ENCODE peak calls at places on chromosomes 3 and 15, in eight cellular contexts. One of them, this sample, is unnamed.
A peak's percentile ranks its signal among the peaks of the same experiment; 100 is the strongest.

GRCh38 chr3:57402675-57403074 is 110.2 kb upstream of the ASB14 start:
- DNase-seq in heart left ventricle: no peak
- DNase-seq in tibial nerve: no peak
- DNase-seq in uterus: no peak
- DNase-seq in body of pancreas: no peak
- DNase-seq in esophagus muscularis mucosa: no peak
- DNase-seq in HepG2: no peak
- DNase-seq in ovary: no peak
- DNase-seq in this sample: no peak

GRCh38 chr3:173199568-173199967 is 58.5 kb upstream of the SPATA16 start:
- DNase-seq in heart left ventricle: no peak
- DNase-seq in tibial nerve: no peak
- DNase-seq in uterus: no peak
- DNase-seq in body of pancreas: no peak
- DNase-seq in esophagus muscularis mucosa: no peak
- DNase-seq in HepG2: no peak
- DNase-seq in ovary: no peak
- DNase-seq in this sample: no peak

GRCh38 chr3:62587579-62588031 is 214.3 kb upstream of the FEZF2 start:
- DNase-seq in heart left ventricle: no peak
- DNase-seq in tibial nerve: no peak
- DNase-seq in uterus: no peak
- DNase-seq in body of pancreas: no peak
- DNase-seq in esophagus muscularis mucosa: peak; percentile 66
- DNase-seq in HepG2: no peak
- DNase-seq in ovary: no peak
- DNase-seq in this sample: no peak

GRCh38 chr15:50415752-50416404 is 8.3 kb upstream of the USP8 start:
- DNase-seq in heart left ventricle: no peak
- DNase-seq in tibial nerve: no peak
- DNase-seq in uterus: no peak
- DNase-seq in body of pancreas: no peak
- DNase-seq in esophagus muscularis mucosa: no peak
- DNase-seq in HepG2: peak; percentile 43
- DNase-seq in ovary: no peak
- DNase-seq in this sample: no peak

GRCh38 chr15:94230886-94231727 is at the start of gene MCTP2:
- DNase-seq in heart left ventricle: peak; percentile 65
- DNase-seq in tibial nerve: peak; percentile 30
- DNase-seq in uterus: peak; percentile 65
- DNase-seq in body of pancreas: peak; percentile 91
- DNase-seq in esophagus muscularis mucosa: no peak
- DNase-seq in HepG2: peak; percentile 62
- DNase-seq in ovary: peak; percentile 40
- DNase-seq in this sample: peak; percentile 78

GRCh38 chr3:105686324-105686897 is 182.4 kb downstream of the CBLB start:
- DNase-seq in heart left ventricle: no peak
- DNase-seq in tibial nerve: no peak
- DNase-seq in uterus: no peak
- DNase-seq in body of pancreas: no peak
- DNase-seq in esophagus muscularis mucosa: no peak
- DNase-seq in HepG2: no peak
- DNase-seq in ovary: no peak
- DNase-seq in this sample: no peak

GRCh38 chr3:187963003-187963676 is 190.8 kb upstream of the LPP start:
- DNase-seq in heart left ventricle: no peak
- DNase-seq in tibial nerve: no peak
- DNase-seq in uterus: no peak
- DNase-seq in body of pancreas: no peak
- DNase-seq in esophagus muscularis mucosa: no peak
- DNase-seq in HepG2: no peak
- DNase-seq in ovary: no peak
- DNase-seq in this sample: no peak

GRCh38 chr3:15933439-15934144 is 135.8 kb upstream of the ANKRD28 start:
- DNase-seq in heart left ventricle: no peak
- DNase-seq in tibial nerve: no peak
- DNase-seq in uterus: no peak
- DNase-seq in body of pancreas: no peak
- DNase-seq in esophagus muscularis mucosa: no peak
- DNase-seq in HepG2: no peak
- DNase-seq in ovary: no peak
- DNase-seq in this sample: no peak

GRCh38 chr3:4823385-4823784 is 155.9 kb upstream of the BHLHE40 start:
- DNase-seq in heart left ventricle: no peak
- DNase-seq in tibial nerve: no peak
- DNase-seq in uterus: no peak
- DNase-seq in body of pancreas: no peak
- DNase-seq in esophagus muscularis mucosa: no peak
- DNase-seq in HepG2: no peak
- DNase-seq in ovary: no peak
- DNase-seq in this sample: no peak

GRCh38 chr3:4824948-4825325 is 154.3 kb upstream of the BHLHE40 start:
- DNase-seq in heart left ventricle: no peak
- DNase-seq in tibial nerve: no peak
- DNase-seq in uterus: no peak
- DNase-seq in body of pancreas: no peak
- DNase-seq in esophagus muscularis mucosa: no peak
- DNase-seq in HepG2: peak; percentile 3
- DNase-seq in ovary: no peak
- DNase-seq in this sample: no peak

GRCh38 chr3:4822568-4822967 is 156.7 kb upstream of the BHLHE40 start:
- DNase-seq in heart left ventricle: no peak
- DNase-seq in tibial nerve: no peak
- DNase-seq in uterus: no peak
- DNase-seq in body of pancreas: no peak
- DNase-seq in esophagus muscularis mucosa: no peak
- DNase-seq in HepG2: no peak
- DNase-seq in ovary: no peak
- DNase-seq in this sample: no peak

GRCh38 chr3:4825572-4826236 is 153.5 kb upstream of the BHLHE40 start:
- DNase-seq in heart left ventricle: peak; percentile 67
- DNase-seq in tibial nerve: no peak
- DNase-seq in uterus: no peak
- DNase-seq in body of pancreas: peak; percentile 37
- DNase-seq in esophagus muscularis mucosa: no peak
- DNase-seq in HepG2: peak; percentile 17
- DNase-seq in ovary: no peak
- DNase-seq in this sample: no peak

DNA sequence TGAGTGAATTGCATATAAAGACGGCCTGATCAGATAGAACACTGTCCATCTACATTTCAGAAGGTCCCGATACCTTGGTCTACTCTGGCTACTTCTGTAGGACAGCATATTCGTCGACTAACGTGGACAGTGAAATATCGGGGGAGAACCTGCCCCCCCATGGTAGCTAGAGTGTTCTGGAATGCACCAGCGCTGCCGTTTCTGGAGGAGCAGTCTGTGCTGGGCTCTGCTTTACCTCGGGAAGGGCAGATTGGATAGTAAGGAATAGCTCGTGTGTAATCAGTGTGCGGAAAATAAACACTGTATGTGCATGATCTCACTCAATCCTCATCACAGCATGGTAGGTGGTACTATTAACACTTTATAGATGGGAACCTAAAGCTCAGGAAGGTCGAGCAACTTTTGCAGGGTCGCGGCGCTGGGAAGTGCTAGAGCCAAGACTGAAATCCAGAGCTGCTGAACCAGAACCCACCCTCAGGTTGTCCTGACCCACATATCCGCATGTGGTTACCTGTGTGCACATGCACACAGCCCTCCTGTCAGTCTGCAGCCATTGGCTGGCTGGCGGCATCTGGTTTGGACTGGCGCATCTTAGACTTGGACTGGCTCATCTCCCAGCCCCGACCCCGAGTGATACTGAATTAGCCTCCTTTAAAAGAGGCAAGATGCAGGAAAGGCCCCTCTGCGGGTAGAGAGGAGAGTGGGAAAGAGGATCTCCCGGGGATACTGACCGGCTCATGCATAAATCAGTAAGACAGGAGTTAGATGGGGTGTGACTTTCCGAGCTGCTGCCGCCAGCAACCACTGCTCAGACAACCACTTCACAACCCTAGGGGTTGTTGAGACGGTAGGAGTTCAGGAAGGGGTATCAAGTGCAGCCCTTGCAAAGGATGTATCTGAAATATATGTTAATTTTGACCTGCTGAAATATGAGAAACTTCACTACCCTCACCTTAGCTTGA is 155.0 kb upstream of the BHLHE40 start:
- DNase-seq in heart left ventricle: no peak
- DNase-seq in tibial nerve: no peak
- DNase-seq in uterus: no peak
- DNase-seq in body of pancreas: no peak
- DNase-seq in esophagus muscularis mucosa: no peak
- DNase-seq in HepG2: no peak
- DNase-seq in ovary: no peak
- DNase-seq in this sample: no peak
- H3K36me3 ChIP-seq in heart left ventricle: peaks cover 20% of the 10 kb centered on the region
- H3K36me3 ChIP-seq in tibial nerve: no peaks in the 10 kb centered on the region
- H3K36me3 ChIP-seq in uterus: no peaks in the 10 kb centered on the region
- H3K36me3 ChIP-seq in body of pancreas: no peaks in the 10 kb centered on the region
- H3K36me3 ChIP-seq in esophagus muscularis mucosa: peaks cover 19% of the 10 kb centered on the region
- H3K36me3 ChIP-seq in HepG2: peaks cover 7% of the 10 kb centered on the region
- H3K36me3 ChIP-seq in ovary: no peaks in the 10 kb centered on the region
- H3K36me3 ChIP-seq in this sample: no peaks in the 10 kb centered on the region

DNA sequence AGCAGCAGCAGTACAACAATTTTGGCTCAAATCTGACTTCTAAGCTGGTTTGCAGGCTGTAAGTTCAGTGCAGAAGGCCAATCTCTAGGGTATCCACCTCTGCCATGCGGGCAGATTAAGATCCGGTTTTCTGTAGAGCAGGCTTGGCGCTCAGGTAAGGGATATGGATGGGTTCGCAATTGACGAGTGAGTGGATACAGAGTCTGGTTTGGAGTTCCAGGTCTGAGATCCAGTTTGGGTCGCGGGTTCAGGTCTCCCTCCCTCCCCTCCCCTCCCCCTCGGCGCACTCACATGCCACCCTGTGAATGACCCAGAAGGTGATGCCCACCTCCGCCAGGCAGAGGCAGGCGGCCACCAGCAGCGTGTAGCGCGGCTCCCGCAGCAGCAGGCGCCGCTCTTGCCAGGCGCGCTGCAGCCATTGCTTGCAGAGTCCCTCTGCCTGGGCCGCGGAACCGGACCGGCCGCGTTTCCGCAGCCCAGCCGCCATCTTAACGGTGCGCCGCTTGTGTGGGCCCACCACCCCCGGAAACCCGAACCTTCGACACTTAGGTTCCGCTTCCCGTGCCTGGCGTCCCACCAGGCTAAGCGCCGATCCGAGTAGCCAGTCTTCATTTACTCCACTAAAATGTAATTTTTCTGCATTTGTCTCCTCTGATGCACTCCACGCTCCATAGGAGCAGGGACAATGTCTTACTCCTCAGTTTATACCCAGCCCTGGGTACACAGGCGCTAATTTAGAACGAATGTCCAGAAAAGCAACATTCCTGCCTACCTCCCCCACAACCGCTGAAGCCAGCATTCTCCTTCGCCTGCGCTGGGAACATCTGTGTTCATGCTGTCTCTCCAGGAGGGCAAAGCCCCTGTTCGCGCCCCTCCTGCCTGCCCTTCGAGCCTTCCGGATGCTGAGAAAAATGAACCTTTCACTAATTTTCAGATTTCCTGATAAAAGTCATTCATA is at the start of gene ALG3:
- DNase-seq in heart left ventricle: peak; percentile 88
- DNase-seq in tibial nerve: peak; percentile 63
- DNase-seq in uterus: peak; percentile 86
- DNase-seq in body of pancreas: peak; percentile 90
- DNase-seq in esophagus muscularis mucosa: no peak
- DNase-seq in HepG2: peak; percentile 76
- DNase-seq in ovary: peak; percentile 77
- DNase-seq in this sample: peak; percentile 91
- TF ChIP-seq POLR2A in heart left ventricle: no peak
- TF ChIP-seq POLR2A in tibial nerve: peak; percentile 28
- TF ChIP-seq POLR2A in uterus: peak; percentile 50
- TF ChIP-seq POLR2A in body of pancreas: peak; percentile 68
- TF ChIP-seq POLR2A in esophagus muscularis mucosa: peak; percentile 5
- TF ChIP-seq POLR2A in HepG2: no peak
- TF ChIP-seq POLR2A in ovary: peak; percentile 31
- TF ChIP-seq POLR2A in this sample: peak; percentile 12

GRCh38 chr15:74579001-74579400 is 36.6 kb upstream of the CLK3 start:
- DNase-seq in heart left ventricle: no peak
- DNase-seq in tibial nerve: no peak
- DNase-seq in uterus: no peak
- DNase-seq in body of pancreas: no peak
- DNase-seq in esophagus muscularis mucosa: no peak
- DNase-seq in HepG2: no peak
- DNase-seq in ovary: no peak
- DNase-seq in this sample: no peak
- H3K36me3 ChIP-seq in heart left ventricle: no peaks in the 10 kb centered on the region
- H3K36me3 ChIP-seq in tibial nerve: peaks cover 9% of the 10 kb centered on the region
- H3K36me3 ChIP-seq in uterus: no peaks in the 10 kb centered on the region
- H3K36me3 ChIP-seq in body of pancreas: no peaks in the 10 kb centered on the region
- H3K36me3 ChIP-seq in esophagus muscularis mucosa: peaks cover 39% of the 10 kb centered on the region
- H3K36me3 ChIP-seq in HepG2: peaks cover 23% of the 10 kb centered on the region
- H3K36me3 ChIP-seq in ovary: no peaks in the 10 kb centered on the region
- H3K36me3 ChIP-seq in this sample: no peaks in the 10 kb centered on the region

GRCh38 chr15:67186226-67186649 is 68.2 kb downstream of the AAGAB start:
- DNase-seq in heart left ventricle: peak; percentile 73
- DNase-seq in tibial nerve: no peak
- DNase-seq in uterus: peak; percentile 74
- DNase-seq in body of pancreas: no peak
- DNase-seq in esophagus muscularis mucosa: no peak
- DNase-seq in HepG2: no peak
- DNase-seq in ovary: peak; percentile 77
- DNase-seq in this sample: peak; percentile 83

GRCh38 chr15:67185051-67185450 is 69.4 kb downstream of the AAGAB start:
- DNase-seq in heart left ventricle: peak; percentile 16
- DNase-seq in tibial nerve: no peak
- DNase-seq in uterus: no peak
- DNase-seq in body of pancreas: no peak
- DNase-seq in esophagus muscularis mucosa: no peak
- DNase-seq in HepG2: no peak
- DNase-seq in ovary: no peak
- DNase-seq in this sample: no peak

GRCh38 chr15:67186688-67187087 is 67.8 kb downstream of the AAGAB start:
- DNase-seq in heart left ventricle: peak; percentile 28
- DNase-seq in tibial nerve: no peak
- DNase-seq in uterus: peak; percentile 27
- DNase-seq in body of pancreas: no peak
- DNase-seq in esophagus muscularis mucosa: no peak
- DNase-seq in HepG2: no peak
- DNase-seq in ovary: no peak
- DNase-seq in this sample: no peak

GRCh38 chr15:67184208-67184925 is 70.1 kb downstream of the AAGAB start:
- DNase-seq in heart left ventricle: peak; percentile 18
- DNase-seq in tibial nerve: no peak
- DNase-seq in uterus: no peak
- DNase-seq in body of pancreas: no peak
- DNase-seq in esophagus muscularis mucosa: no peak
- DNase-seq in HepG2: no peak
- DNase-seq in ovary: no peak
- DNase-seq in this sample: no peak

DNA sequence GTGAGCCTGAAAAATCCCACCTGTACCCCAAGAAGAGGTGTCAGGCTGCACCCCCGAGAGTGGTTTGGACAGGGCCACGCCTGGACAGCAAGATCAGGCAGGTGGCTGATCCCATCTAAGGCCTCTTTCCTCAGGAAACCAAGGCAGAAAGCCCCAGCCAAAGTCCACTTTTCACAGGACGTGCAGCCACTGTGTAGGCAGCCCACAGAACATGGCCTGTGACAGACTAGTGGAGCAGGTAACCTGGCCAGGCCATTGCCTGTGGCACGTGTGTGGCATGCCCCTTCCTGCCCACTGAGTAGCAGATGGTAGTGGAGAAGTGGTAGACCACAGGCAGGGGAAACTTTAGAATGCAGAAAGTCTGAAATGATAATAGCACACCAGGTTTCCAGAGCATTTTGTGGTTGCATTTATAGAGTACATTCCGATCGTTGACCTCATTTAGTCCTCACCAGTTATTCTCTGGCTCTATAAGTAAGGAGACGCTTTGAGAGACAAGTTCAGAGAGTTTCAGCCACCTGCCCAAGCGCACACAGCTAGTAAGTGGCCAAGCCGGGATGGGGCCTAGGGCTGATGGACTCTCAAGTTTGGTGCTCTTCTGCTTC is 68.7 kb downstream of the AAGAB start:
- DNase-seq in heart left ventricle: peak; percentile 17
- DNase-seq in tibial nerve: no peak
- DNase-seq in uterus: no peak
- DNase-seq in body of pancreas: no peak
- DNase-seq in esophagus muscularis mucosa: no peak
- DNase-seq in HepG2: no peak
- DNase-seq in ovary: no peak
- DNase-seq in this sample: no peak
- TF ChIP-seq POLR2A in heart left ventricle: no peak
- TF ChIP-seq POLR2A in tibial nerve: no peak
- TF ChIP-seq POLR2A in uterus: no peak
- TF ChIP-seq POLR2A in body of pancreas: no peak
- TF ChIP-seq POLR2A in esophagus muscularis mucosa: no peak
- TF ChIP-seq POLR2A in HepG2: no peak
- TF ChIP-seq POLR2A in ovary: no peak
- TF ChIP-seq POLR2A in this sample: no peak

This sample was measured in sigmoid colon.